ENCODE peak calls at places on chromosomes 11 and 22, in nine cellular contexts. G, M, K, W, I, N, Q, X and B are unnamed samples.

GRCh38 chr11:121451982-121452608 is at the start of gene SORL1:
- DNase-seq in K (no peak), Q (peak; percentile 86), X (peak; percentile 93), N (peak; percentile 95), W (peak; percentile 82), G (peak; percentile 93), I (peak; percentile 93), M (peak; percentile 45), B (peak; percentile 90)

GRCh38 chr22:36257948-36258674 is 5.2 kb downstream of the APOL1 start:
- DNase-seq in M (peak; percentile 83), K (no peak), N (no peak), W (no peak), Q (no peak), G (no peak), X (no peak), I (no peak), B (no peak)

GRCh38 chr22:46936378-46936916 is 174.0 kb downstream of the TBC1D22A start:
- DNase-seq in K (no peak), G (no peak), X (no peak), N (no peak), Q (no peak), W (peak; percentile 26), M (no peak), I (no peak), B (no peak)

GRCh38 chr11:9490376-9490775 is 29.6 kb downstream of the ZNF143 start:
- DNase-seq in N (no peak), X (no peak), M (no peak), G (no peak), I (no peak), Q (no peak), W (no peak), K (no peak), B (no peak)

GRCh38 chr11:4919250-4919649 is at the start of gene OR51G2:
- DNase-seq in X (no peak), K (no peak), I (no peak), W (no peak), M (no peak), Q (no peak), N (no peak), G (no peak), B (no peak)

GRCh38 chr22:32847067-32847491 is 45.6 kb downstream of the TIMP3 start:
- DNase-seq in G (no peak), K (no peak), N (no peak), W (peak; percentile 71), I (peak; percentile 34), X (no peak), M (no peak), Q (no peak), B (no peak)

GRCh38 chr22:22619765-22620414 is 24.5 kb upstream of the GGTLC2 start:
- DNase-seq in K (no peak), X (no peak), N (no peak), W (no peak), M (peak; percentile 13), I (no peak), Q (no peak), G (no peak), B (no peak)

GRCh38 chr11:1825039-1825740 is 9.6 kb upstream of the SYT8 start:
- DNase-seq in G (peak; percentile 92), K (no peak), I (peak; percentile 85), M (peak; percentile 18), Q (peak; percentile 55), W (no peak), X (no peak), N (peak; percentile 96), B (no peak)

GRCh38 chr11:57224537-57224936 is 12.5 kb downstream of the APLNR start:
- DNase-seq in W (peak; percentile 58), Q (no peak), X (no peak), I (no peak), M (no peak), K (no peak), G (no peak), N (no peak), B (peak; percentile 56)

GRCh38 chr11:17570034-17570433 is 23.0 kb downstream of the OTOG start:
- DNase-seq in W (no peak), K (no peak), M (no peak), X (no peak), N (no peak), G (no peak), Q (no peak), I (no peak), B (no peak)

GRCh38 chr11:69504576-69505420 is 23.3 kb downstream of the LINC01488 start:
- DNase-seq in Q (no peak), K (no peak), X (no peak), M (no peak), W (no peak), N (no peak), I (no peak), G (no peak), B (no peak)

GRCh38 chr22:27215826-27216320 is 558.5 kb downstream of the MIAT start:
- DNase-seq in I (no peak), W (peak; percentile 34), N (no peak), Q (no peak), G (no peak), K (no peak), X (no peak), M (no peak), B (no peak)
- TF ChIP-seq EZH2phosphoT487 in I (no peak), W (no peak), N (no peak), Q (no peak), G (no peak), K (no peak), X (no peak), M (no peak), B (no peak)

GRCh38 chr22:29004647-29005371 is 56.8 kb downstream of the C22orf31 start:
- DNase-seq in G (peak; percentile 88), M (no peak), N (peak; percentile 94), I (peak; percentile 85), W (no peak), X (peak; percentile 28), K (peak; percentile 45), Q (no peak), B (no peak)
- TF ChIP-seq EZH2phosphoT487 in G (no peak), M (no peak), N (no peak), I (no peak), W (no peak), X (no peak), K (no peak), Q (no peak), B (no peak)

GRCh38 chr11:64077607-64078006 is 41.9 kb downstream of the FLRT1 start:
- DNase-seq in N (no peak), I (no peak), Q (no peak), G (no peak), K (no peak), X (no peak), W (no peak), M (no peak), B (no peak)

GRCh38 chr11:64080390-64080789 is 44.7 kb downstream of the FLRT1 start:
- DNase-seq in K (no peak), X (no peak), Q (no peak), N (no peak), M (no peak), I (no peak), W (no peak), G (no peak), B (no peak)

GRCh38 chr11:64078905-64079304 is 43.2 kb downstream of the FLRT1 start:
- DNase-seq in I (no peak), N (no peak), M (no peak), G (no peak), X (no peak), Q (no peak), K (no peak), W (no peak), B (no peak)

GRCh38 chr11:64076764-64077163 is 41.0 kb downstream of the FLRT1 start:
- DNase-seq in M (no peak), N (no peak), W (no peak), X (no peak), Q (no peak), K (no peak), G (no peak), I (no peak), B (no peak)

DNA sequence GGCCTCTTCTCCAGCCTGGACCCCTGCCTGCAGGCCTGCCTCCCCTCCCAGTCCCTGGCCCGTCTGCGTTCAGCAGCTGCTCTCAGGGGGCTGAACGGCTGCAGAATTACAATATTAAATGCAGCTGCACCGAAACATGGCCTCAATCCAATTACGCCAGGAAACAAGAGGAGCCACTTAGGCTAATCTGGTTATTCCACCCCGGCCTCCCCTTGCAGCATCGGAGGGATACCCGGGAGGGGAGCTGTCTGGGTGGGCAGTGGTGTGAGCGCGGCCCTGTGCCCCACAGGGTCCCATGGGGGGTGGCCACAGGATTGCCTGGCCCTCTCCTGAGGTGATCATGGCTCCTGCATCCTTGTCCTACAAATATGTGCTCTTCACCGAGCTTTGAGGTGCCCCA is 42.6 kb downstream of the FLRT1 start:
- DNase-seq in N (no peak), M (no peak), I (no peak), Q (no peak), K (no peak), G (no peak), X (peak; percentile 95), W (no peak), B (no peak)
- TF ChIP-seq EZH2phosphoT487 in N (no peak), M (no peak), I (no peak), Q (no peak), K (no peak), G (no peak), X (no peak), W (no peak), B (no peak)

GRCh38 chr11:133950874-133951483 is 5.8 kb downstream of the IGSF9B start:
- DNase-seq in W (no peak), X (no peak), K (no peak), M (no peak), G (peak; percentile 64), Q (no peak), I (no peak), N (peak; percentile 39), B (no peak)

GRCh38 chr11:133953999-133954398 is 2.8 kb downstream of the IGSF9B start:
- DNase-seq in I (no peak), G (no peak), M (no peak), K (no peak), X (no peak), N (no peak), Q (no peak), W (no peak), B (no peak)

GRCh38 chr11:133952199-133953190 is 4.3 kb downstream of the IGSF9B start:
- DNase-seq in Q (no peak), G (no peak), N (no peak), X (no peak), K (no peak), I (no peak), M (no peak), W (no peak), B (no peak)

GRCh38 chr11:133953571-133953970 is 3.2 kb downstream of the IGSF9B start:
- DNase-seq in W (no peak), I (no peak), N (no peak), K (no peak), M (no peak), Q (no peak), X (no peak), G (no peak), B (no peak)

DNA sequence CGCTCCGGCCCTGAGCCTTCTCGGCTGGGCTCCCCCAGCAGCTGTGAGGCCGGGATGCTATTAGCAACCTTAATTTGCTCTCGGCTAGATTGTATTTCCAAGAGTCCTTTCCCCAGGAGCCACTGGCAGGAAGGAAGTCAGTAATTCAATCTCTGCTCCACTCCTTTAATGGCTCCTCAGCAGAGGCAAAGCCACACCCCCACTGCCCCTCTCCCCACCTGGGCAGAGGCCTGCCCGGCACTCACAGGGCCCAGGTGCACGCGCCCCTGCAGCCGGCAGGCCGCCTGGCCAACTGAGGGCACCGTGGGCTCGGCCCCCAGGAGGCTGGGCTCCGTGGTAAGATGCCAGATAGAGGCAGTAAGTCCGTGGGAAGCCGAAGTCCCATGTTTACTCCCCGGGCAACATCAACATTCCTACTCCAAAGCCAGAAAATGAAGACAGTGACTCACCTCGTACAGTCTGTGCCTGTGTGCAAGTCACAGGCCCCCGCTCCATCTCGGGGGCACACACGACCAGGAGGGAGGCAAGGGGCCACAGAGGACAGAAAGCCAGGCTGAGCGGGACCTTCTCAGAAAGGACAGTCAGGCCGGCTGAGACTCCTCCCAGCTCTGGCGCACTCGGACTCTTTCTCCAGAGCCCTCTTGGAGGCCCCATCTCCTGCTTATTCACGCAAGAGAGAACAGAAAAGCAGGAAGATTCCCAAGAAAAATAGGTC is 5.1 kb downstream of the IGSF9B start:
- DNase-seq in N (peak; percentile 59), G (peak; percentile 74), Q (no peak), M (no peak), K (no peak), X (peak; percentile 63), W (peak; percentile 74), I (no peak), B (peak; percentile 25)
- TF ChIP-seq EZH2phosphoT487 in N (no peak), G (no peak), Q (no peak), M (no peak), K (no peak), X (no peak), W (no peak), I (no peak), B (no peak)